ENCODE peak calls at places on chromosomes 6 and 20, in four cellular contexts. M, J, W and E are unnamed samples.

GRCh38 chr6:108200631-108201030 is 34.8 kb downstream of the NR2E1 start:
- DNase-seq in M (no peak), J (no peak), W (no peak), E (no peak)

GRCh38 chr6:99589907-99590493 is 16.6 kb upstream of the PRDM13 start:
- DNase-seq in M (no peak), J (no peak), W (no peak), E (no peak)

GRCh38 chr6:38177885-38178583 is 358.5 kb downstream of the ZFAND3 start:
- DNase-seq in M (no peak), J (no peak), W (no peak), E (no peak)

GRCh38 chr20:47960277-47960676 is 175.0 kb upstream of the SULF2 start:
- DNase-seq in M (no peak), J (no peak), W (no peak), E (no peak)

GRCh38 chr6:144449911-144450690 is 165.0 kb downstream of the UTRN start:
- DNase-seq in M (no peak), J (no peak), W (no peak), E (no peak)

GRCh38 chr6:8905647-8906231 is 470.4 kb upstream of the SLC35B3 start:
- DNase-seq in M (no peak), J (peak; percentile 55), W (no peak), E (peak; percentile 16)

GRCh38 chr6:35354361-35355135 is 12.2 kb downstream of the PPARD start:
- DNase-seq in M (no peak), J (no peak), W (no peak), E (no peak)

GRCh38 chr6:129239825-129240491 is 357.0 kb downstream of the LAMA2 start:
- DNase-seq in M (no peak), J (no peak), W (no peak), E (no peak)

GRCh38 chr20:60215786-60216730 is 257.8 kb downstream of the CDH26 start:
- DNase-seq in M (no peak), J (no peak), W (no peak), E (no peak)

GRCh38 chr6:130903007-130903406 is 75.8 kb downstream of the SMLR1 start:
- DNase-seq in M (no peak), J (no peak), W (no peak), E (no peak)

GRCh38 chr6:32993363-32993973 is 15.9 kb downstream of the HLA-DOA start:
- DNase-seq in M (no peak), J (no peak), W (no peak), E (no peak)

GRCh38 chr20:11906626-11907480 is 10.8 kb upstream of the BTBD3 start:
- DNase-seq in M (no peak), J (no peak), W (peak; percentile 31), E (no peak)

GRCh38 chr6:24931752-24932691 is 3.7 kb downstream of the RIPOR2 start:
- DNase-seq in M (peak; percentile 86), J (peak; percentile 6), W (peak; percentile 35), E (no peak)

GRCh38 chr6:135346747-135347146 is 150.8 kb downstream of the AHI1 start:
- DNase-seq in M (peak; percentile 49), J (no peak), W (no peak), E (peak; percentile 16)

GRCh38 chr20:19688031-19688806 is 69.8 kb upstream of the RIN2 start:
- DNase-seq in M (no peak), J (peak; percentile 61), W (peak; percentile 78), E (no peak)

GRCh38 chr6:158049055-158050028 is 67.7 kb downstream of the SYNJ2 start:
- DNase-seq in M (no peak), J (no peak), W (no peak), E (no peak)

GRCh38 chr6:91098006-91098405 is 511.1 kb upstream of the MAP3K7 start:
- DNase-seq in M (no peak), J (no peak), W (peak; percentile 89), E (no peak)

GRCh38 chr6:36319436-36319762 is 17.3 kb downstream of the BNIP5 start:
- DNase-seq in M (no peak), J (no peak), W (peak; percentile 33), E (no peak)

GRCh38 chr6:74826318-74826717 is 379.5 kb downstream of the COL12A1 start:
- DNase-seq in M (no peak), J (peak; percentile 82), W (no peak), E (no peak)

GRCh38 chr20:49646126-49646525 is 67.6 kb downstream of the B4GALT5 start:
- DNase-seq in M (no peak), J (no peak), W (no peak), E (no peak)

GRCh38 chr6:63440057-63440456 is 120.3 kb upstream of the LGSN start:
- DNase-seq in M (no peak), J (no peak), W (peak; percentile 88), E (no peak)